ENCODE peak calls at places on chromosomes 1 and 21, in nine cellular contexts. C is Peyer's patch; O is caudate nucleus; S is activated CD4-positive, alpha-beta T cell treated with anti-CD3 and anti-CD28 coated beads for 36 hours; I is mucosa of gallbladder; M is progenitor cell of endocrine pancreas; P is ELR; Q is activated T-cell treated with anti-CD3 and anti-CD28 coated beads for 24 hours; N is stimulated activated naive CD4-positive, alpha-beta T cell treated with Interleukin-2 at 50 U/mL for 16 hours. L is an unnamed sample.

GRCh38 chr1:115322631-115323030 is 15.4 kb downstream of the NGF start:
- DNase-seq in M (no peak), N (no peak), I (no peak), Q (no peak), O (no peak), P (peak), C (no peak), S (no peak), L (no peak)

GRCh38 chr1:225766967-225767413 is 10.6 kb upstream of the SRP9 start:
- DNase-seq in M (no peak), C (peak), P (peak), I (no peak), O (no peak), S (no peak), N (no peak), Q (no peak), L (no peak)

GRCh38 chr1:83090195-83090594 is 908.7 kb downstream of the TTLL7 start:
- DNase-seq in C (no peak), O (no peak), N (no peak), S (no peak), I (no peak), M (no peak), P (no peak), Q (no peak), L (no peak)

GRCh38 chr1:65149753-65150463 is 1.9 kb downstream of the AK4 start:
- DNase-seq in C (no peak), M (no peak), S (no peak), I (no peak), N (no peak), P (no peak), O (no peak), Q (no peak), L (no peak)

GRCh38 chr1:38728176-38728908 is 131.2 kb downstream of the RRAGC start:
- DNase-seq in C (no peak), N (no peak), M (no peak), O (peak), S (peak), P (peak), Q (no peak), I (no peak), L (no peak)

GRCh38 chr21:14617836-14618235 is 71.7 kb upstream of the SAMSN1 start:
- DNase-seq in M (no peak), O (no peak), P (no peak), I (no peak), N (no peak), S (no peak), Q (no peak), C (no peak), L (no peak)

GRCh38 chr1:160520582-160520981 is 2.5 kb downstream of the SLAMF6 start:
- DNase-seq in P (peak), S (no peak), C (no peak), M (no peak), N (no peak), O (no peak), I (no peak), Q (no peak), L (no peak)

GRCh38 chr1:212566522-212567479 is 41.8 kb upstream of the ATF3 start:
- DNase-seq in O (peak), Q (peak), I (no peak), M (no peak), P (peak), C (peak), N (peak), S (peak), L (peak)

GRCh38 chr1:231036416-231036815 is 3.6 kb downstream of the FAM89A start:
- DNase-seq in C (no peak), I (no peak), N (no peak), Q (no peak), P (no peak), O (no peak), S (no peak), M (no peak), L (no peak)

L was measured in frontal cortex.